ENCODE peak calls at places on chromosomes 5 and 9, in six cellular contexts. One of them, this sample, is unnamed.

GRCh38 chr9:10251490-10251889 is 361.3 kb downstream of the PTPRD start:
- DNase-seq in gastrocnemius medialis: no peak
- DNase-seq in prostate gland: no peak
- DNase-seq in heart left ventricle: no peak
- DNase-seq in OCI-LY7: no peak
- DNase-seq in GM23338: no peak
- DNase-seq in this sample: no peak

GRCh38 chr9:14417230-14417629 is 103.3 kb upstream of the NFIB start:
- DNase-seq in gastrocnemius medialis: no peak
- DNase-seq in prostate gland: no peak
- DNase-seq in heart left ventricle: no peak
- DNase-seq in OCI-LY7: no peak
- DNase-seq in GM23338: no peak
- DNase-seq in this sample: no peak

GRCh38 chr5:1478333-1478732 is 33.1 kb upstream of the SLC6A3 start:
- DNase-seq in gastrocnemius medialis: no peak
- DNase-seq in prostate gland: no peak
- DNase-seq in heart left ventricle: peak
- DNase-seq in OCI-LY7: no peak
- DNase-seq in GM23338: no peak
- DNase-seq in this sample: no peak

GRCh38 chr9:130311774-130312140 is 46.2 kb downstream of the HMCN2 start:
- DNase-seq in gastrocnemius medialis: no peak
- DNase-seq in prostate gland: no peak
- DNase-seq in heart left ventricle: peak
- DNase-seq in OCI-LY7: no peak
- DNase-seq in GM23338: no peak
- DNase-seq in this sample: no peak

GRCh38 chr5:132427285-132428146 is 58.0 kb downstream of the SLC22A5 start:
- DNase-seq in gastrocnemius medialis: peak
- DNase-seq in prostate gland: peak
- DNase-seq in heart left ventricle: no peak
- DNase-seq in OCI-LY7: peak
- DNase-seq in GM23338: no peak
- DNase-seq in this sample: peak

GRCh38 chr9:92769276-92769675 is 4.6 kb upstream of the BICD2 start:
- DNase-seq in gastrocnemius medialis: no peak
- DNase-seq in prostate gland: no peak
- DNase-seq in heart left ventricle: no peak
- DNase-seq in OCI-LY7: no peak
- DNase-seq in GM23338: no peak
- DNase-seq in this sample: no peak

GRCh38 chr5:57417320-57417719 is 65.3 kb downstream of the ACTBL2 start:
- DNase-seq in gastrocnemius medialis: no peak
- DNase-seq in prostate gland: no peak
- DNase-seq in heart left ventricle: no peak
- DNase-seq in OCI-LY7: no peak
- DNase-seq in GM23338: no peak
- DNase-seq in this sample: no peak

GRCh38 chr5:72760259-72760658 is 56.2 kb upstream of the TNPO1 start:
- DNase-seq in gastrocnemius medialis: no peak
- DNase-seq in prostate gland: no peak
- DNase-seq in heart left ventricle: no peak
- DNase-seq in OCI-LY7: no peak
- DNase-seq in GM23338: no peak
- DNase-seq in this sample: no peak

GRCh38 chr9:35116898-35117551 is 1.4 kb upstream of the ATOSB start:
- DNase-seq in gastrocnemius medialis: peak
- DNase-seq in prostate gland: peak
- DNase-seq in heart left ventricle: peak
- DNase-seq in OCI-LY7: peak
- DNase-seq in GM23338: peak
- DNase-seq in this sample: peak

GRCh38 chr5:147098233-147098790 is 136.5 kb upstream of the STK32A start:
- DNase-seq in gastrocnemius medialis: no peak
- DNase-seq in prostate gland: no peak
- DNase-seq in heart left ventricle: no peak
- DNase-seq in OCI-LY7: peak
- DNase-seq in GM23338: peak
- DNase-seq in this sample: no peak

GRCh38 chr9:96884443-96884842 is 30.1 kb upstream of the ZNF782 start:
- DNase-seq in gastrocnemius medialis: peak
- DNase-seq in prostate gland: no peak
- DNase-seq in heart left ventricle: no peak
- DNase-seq in OCI-LY7: no peak
- DNase-seq in GM23338: no peak
- DNase-seq in this sample: no peak

GRCh38 chr9:116080561-116080960 is 73.0 kb upstream of the PAPPA start:
- DNase-seq in gastrocnemius medialis: no peak
- DNase-seq in prostate gland: no peak
- DNase-seq in heart left ventricle: no peak
- DNase-seq in OCI-LY7: no peak
- DNase-seq in GM23338: peak
- DNase-seq in this sample: no peak

GRCh38 chr9:70352356-70352755 is 62.1 kb downstream of the KLF9 start:
- DNase-seq in gastrocnemius medialis: no peak
- DNase-seq in prostate gland: no peak
- DNase-seq in heart left ventricle: no peak
- DNase-seq in OCI-LY7: no peak
- DNase-seq in GM23338: no peak
- DNase-seq in this sample: no peak

GRCh38 chr5:72328172-72328571 is 8.0 kb downstream of the PTCD2 start:
- DNase-seq in gastrocnemius medialis: no peak
- DNase-seq in prostate gland: peak
- DNase-seq in heart left ventricle: peak
- DNase-seq in OCI-LY7: no peak
- DNase-seq in GM23338: no peak
- DNase-seq in this sample: no peak

GRCh38 chr5:77971965-77972544 is 195.9 kb upstream of the TBCA start:
- DNase-seq in gastrocnemius medialis: no peak
- DNase-seq in prostate gland: no peak
- DNase-seq in heart left ventricle: no peak
- DNase-seq in OCI-LY7: no peak
- DNase-seq in GM23338: no peak
- DNase-seq in this sample: no peak

GRCh38 chr9:69420611-69421270 is 95.7 kb downstream of the ENTREP1 start:
- DNase-seq in gastrocnemius medialis: no peak
- DNase-seq in prostate gland: no peak
- DNase-seq in heart left ventricle: no peak
- DNase-seq in OCI-LY7: no peak
- DNase-seq in GM23338: no peak
- DNase-seq in this sample: no peak

GRCh38 chr9:76181020-76181641 is 213.1 kb downstream of the RFK start:
- DNase-seq in gastrocnemius medialis: no peak
- DNase-seq in prostate gland: peak
- DNase-seq in heart left ventricle: no peak
- DNase-seq in OCI-LY7: no peak
- DNase-seq in GM23338: no peak
- DNase-seq in this sample: no peak

GRCh38 chr5:132013711-132014110 is 2.3 kb upstream of the ACSL6 start:
- DNase-seq in gastrocnemius medialis: peak
- DNase-seq in prostate gland: no peak
- DNase-seq in heart left ventricle: peak
- DNase-seq in OCI-LY7: no peak
- DNase-seq in GM23338: no peak
- DNase-seq in this sample: no peak

GRCh38 chr9:117021881-117022280 is 334.8 kb downstream of the TRIM32 start:
- DNase-seq in gastrocnemius medialis: no peak
- DNase-seq in prostate gland: no peak
- DNase-seq in heart left ventricle: no peak
- DNase-seq in OCI-LY7: no peak
- DNase-seq in GM23338: no peak
- DNase-seq in this sample: no peak

GRCh38 chr5:119315516-119315949 is 40.3 kb upstream of the TNFAIP8 start:
- DNase-seq in gastrocnemius medialis: no peak
- DNase-seq in prostate gland: no peak
- DNase-seq in heart left ventricle: no peak
- DNase-seq in OCI-LY7: peak
- DNase-seq in GM23338: no peak
- DNase-seq in this sample: no peak

GRCh38 chr5:146313027-146313426 is 25.6 kb upstream of the POU4F3 start:
- DNase-seq in gastrocnemius medialis: no peak
- DNase-seq in prostate gland: no peak
- DNase-seq in heart left ventricle: no peak
- DNase-seq in OCI-LY7: no peak
- DNase-seq in GM23338: peak
- DNase-seq in this sample: no peak

GRCh38 chr9:106921341-106921899 is 58.5 kb downstream of the ZNF462 start:
- DNase-seq in gastrocnemius medialis: peak
- DNase-seq in prostate gland: no peak
- DNase-seq in heart left ventricle: no peak
- DNase-seq in OCI-LY7: no peak
- DNase-seq in GM23338: peak
- DNase-seq in this sample: no peak

GRCh38 chr9:1837453-1838084 is 177.6 kb upstream of the SMARCA2 start:
- DNase-seq in gastrocnemius medialis: no peak
- DNase-seq in prostate gland: peak
- DNase-seq in heart left ventricle: no peak
- DNase-seq in OCI-LY7: peak
- DNase-seq in GM23338: peak
- DNase-seq in this sample: no peak

GRCh38 chr5:34923694-34924461 is 5.5 kb upstream of the DNAJC21 start:
- DNase-seq in gastrocnemius medialis: no peak
- DNase-seq in prostate gland: no peak
- DNase-seq in heart left ventricle: no peak
- DNase-seq in OCI-LY7: no peak
- DNase-seq in GM23338: no peak
- DNase-seq in this sample: no peak

GRCh38 chr5:57033103-57033502 is 81.2 kb upstream of the MIER3 start:
- DNase-seq in gastrocnemius medialis: no peak
- DNase-seq in prostate gland: no peak
- DNase-seq in heart left ventricle: no peak
- DNase-seq in OCI-LY7: no peak
- DNase-seq in GM23338: no peak
- DNase-seq in this sample: no peak

GRCh38 chr9:123448247-123448646 is 92.2 kb downstream of the CRB2 start:
- DNase-seq in gastrocnemius medialis: no peak
- DNase-seq in prostate gland: no peak
- DNase-seq in heart left ventricle: no peak
- DNase-seq in OCI-LY7: no peak
- DNase-seq in GM23338: no peak
- DNase-seq in this sample: peak

GRCh38 chr9:211557-211956 is 3.1 kb upstream of the DOCK8 start:
- DNase-seq in gastrocnemius medialis: no peak
- DNase-seq in prostate gland: no peak
- DNase-seq in heart left ventricle: no peak
- DNase-seq in OCI-LY7: no peak
- DNase-seq in GM23338: no peak
- DNase-seq in this sample: no peak

GRCh38 chr9:117304613-117305012 is 110.2 kb downstream of the ASTN2 start:
- DNase-seq in gastrocnemius medialis: no peak
- DNase-seq in prostate gland: no peak
- DNase-seq in heart left ventricle: no peak
- DNase-seq in OCI-LY7: no peak
- DNase-seq in GM23338: no peak
- DNase-seq in this sample: no peak

GRCh38 chr9:17462869-17463464 is 115.9 kb upstream of the SH3GL2 start:
- DNase-seq in gastrocnemius medialis: no peak
- DNase-seq in prostate gland: peak
- DNase-seq in heart left ventricle: no peak
- DNase-seq in OCI-LY7: peak
- DNase-seq in GM23338: peak
- DNase-seq in this sample: peak

GRCh38 chr5:178307266-178308045 is 74.9 kb upstream of the PHYKPL start:
- DNase-seq in gastrocnemius medialis: no peak
- DNase-seq in prostate gland: no peak
- DNase-seq in heart left ventricle: no peak
- DNase-seq in OCI-LY7: no peak
- DNase-seq in GM23338: no peak
- DNase-seq in this sample: no peak

GRCh38 chr9:136009516-136009915 is 48.3 kb upstream of the UBAC1 start:
- DNase-seq in gastrocnemius medialis: no peak
- DNase-seq in prostate gland: no peak
- DNase-seq in heart left ventricle: peak
- DNase-seq in OCI-LY7: no peak
- DNase-seq in GM23338: no peak
- DNase-seq in this sample: no peak
- H3K27ac ChIP-seq in gastrocnemius medialis: no peak
- H3K27ac ChIP-seq in prostate gland: no peak
- H3K27ac ChIP-seq in heart left ventricle: no peak
- H3K27ac ChIP-seq in OCI-LY7: no peak
- H3K27ac ChIP-seq in GM23338: no peak
- H3K27ac ChIP-seq in this sample: no peak

GRCh38 chr9:112157961-112158360 is 17.1 kb downstream of the SUSD1 start:
- DNase-seq in gastrocnemius medialis: no peak
- DNase-seq in prostate gland: no peak
- DNase-seq in heart left ventricle: no peak
- DNase-seq in OCI-LY7: no peak
- DNase-seq in GM23338: no peak
- DNase-seq in this sample: no peak
- H3K4me3 ChIP-seq in gastrocnemius medialis: no peak
- H3K4me3 ChIP-seq in prostate gland: no peak
- H3K4me3 ChIP-seq in heart left ventricle: no peak
- H3K4me3 ChIP-seq in OCI-LY7: no peak
- H3K4me3 ChIP-seq in GM23338: no peak
- H3K4me3 ChIP-seq in this sample: no peak

GRCh38 chr9:110115341-110115820 is 92.6 kb downstream of the C9orf152 start:
- DNase-seq in gastrocnemius medialis: peak
- DNase-seq in prostate gland: no peak
- DNase-seq in heart left ventricle: no peak
- DNase-seq in OCI-LY7: no peak
- DNase-seq in GM23338: no peak
- DNase-seq in this sample: no peak
- H3K27ac ChIP-seq in gastrocnemius medialis: peak
- H3K27ac ChIP-seq in prostate gland: no peak
- H3K27ac ChIP-seq in heart left ventricle: no peak
- H3K27ac ChIP-seq in OCI-LY7: no peak
- H3K27ac ChIP-seq in GM23338: peak
- H3K27ac ChIP-seq in this sample: peak

GRCh38 chr9:137275937-137276756 is 1.4 kb upstream of the TOR4A start:
- DNase-seq in gastrocnemius medialis: no peak
- DNase-seq in prostate gland: no peak
- DNase-seq in heart left ventricle: no peak
- DNase-seq in OCI-LY7: no peak
- DNase-seq in GM23338: no peak
- DNase-seq in this sample: no peak
- H3K4me3 ChIP-seq in gastrocnemius medialis: peak
- H3K4me3 ChIP-seq in prostate gland: no peak
- H3K4me3 ChIP-seq in heart left ventricle: peak
- H3K4me3 ChIP-seq in OCI-LY7: peak
- H3K4me3 ChIP-seq in GM23338: peak
- H3K4me3 ChIP-seq in this sample: peak